ENCODE peak calls at places on chromosomes 1 and 21, in six cellular contexts. W, C, E, L, P and X are unnamed samples.

GRCh38 chr1:160808289-160808688 is 12.3 kb downstream of the LY9 start:
- DNase-seq in L (no peak), P (no peak), C (no peak), W (no peak), E (no peak), X (no peak)

GRCh38 chr1:24304763-24305162 is 14.4 kb upstream of the GRHL3 start:
- DNase-seq in W (no peak), C (no peak), L (no peak), P (no peak), E (no peak), X (no peak)

GRCh38 chr21:32383812-32384211 is 9.0 kb downstream of the URB1 start:
- DNase-seq in E (no peak), W (no peak), C (no peak), P (no peak), L (no peak), X (no peak)

GRCh38 chr1:91883470-91883869 is 2.5 kb downstream of the TGFBR3 start:
- DNase-seq in C (peak; percentile 21), E (peak; percentile 62), L (no peak), P (no peak), W (no peak), X (no peak)

GRCh38 chr21:34916446-34916845 is 132.7 kb downstream of the RUNX1 start:
- DNase-seq in C (no peak), W (no peak), P (no peak), L (peak; percentile 91), E (peak; percentile 86), X (no peak)

GRCh38 chr21:27201197-27201596 is 234.3 kb upstream of the ADAMTS5 start:
- DNase-seq in W (no peak), C (no peak), L (no peak), P (no peak), E (peak; percentile 85), X (no peak)

GRCh38 chr1:41621256-41621655 is 136.8 kb upstream of the EDN2 start:
- DNase-seq in P (no peak), C (no peak), E (no peak), W (no peak), L (no peak), X (no peak)

GRCh38 chr1:23908453-23909341 is 4.5 kb downstream of the CNR2 start:
- DNase-seq in L (no peak), P (no peak), C (no peak), W (no peak), E (no peak), X (no peak)

GRCh38 chr1:150876111-150876434 is 326 bp downstream of the ARNT start:
- DNase-seq in P (peak; percentile 75), E (peak; percentile 49), C (no peak), W (no peak), L (no peak), X (no peak)

GRCh38 chr1:5430136-5430535 is 562.1 kb downstream of the NPHP4 start:
- DNase-seq in P (no peak), C (no peak), L (no peak), E (no peak), W (no peak), X (no peak)

GRCh38 chr1:24157921-24158481 is 15.1 kb upstream of the IL22RA1 start:
- DNase-seq in L (no peak), C (no peak), W (no peak), E (no peak), P (no peak), X (no peak)

GRCh38 chr1:46770541-46770940 is 28.3 kb upstream of the CYP4B1 start:
- DNase-seq in W (no peak), L (no peak), P (no peak), C (no peak), E (no peak), X (no peak)

GRCh38 chr21:45516071-45516670 is 26.1 kb downstream of the SLC19A1 start:
- DNase-seq in L (no peak), C (no peak), W (no peak), E (no peak), P (no peak), X (no peak)

GRCh38 chr1:204923209-204923608 is 52.5 kb downstream of the NFASC start:
- DNase-seq in C (peak; percentile 18), L (no peak), W (no peak), P (no peak), E (no peak), X (peak; percentile 88)

GRCh38 chr1:62353853-62354252 is 34.6 kb upstream of the KANK4 start:
- DNase-seq in W (no peak), E (no peak), P (no peak), C (no peak), L (no peak), X (no peak)

GRCh38 chr21:45366931-45367401 is 38.0 kb upstream of the COL18A1 start:
- DNase-seq in W (no peak), E (peak; percentile 98), C (no peak), P (no peak), L (no peak), X (no peak)

GRCh38 chr1:178520803-178521202 is 7.9 kb downstream of the TEX35 start:
- DNase-seq in L (no peak), W (no peak), E (no peak), C (no peak), P (no peak), X (no peak)

GRCh38 chr1:179031855-179032513 is 6.3 kb downstream of the FAM20B start:
- DNase-seq in C (no peak), E (peak; percentile 49), L (no peak), W (no peak), P (no peak), X (no peak)

GRCh38 chr21:44449473-44450363 is 5.6 kb upstream of the LRRC3 start:
- DNase-seq in C (no peak), E (no peak), L (no peak), P (no peak), W (no peak), X (no peak)

GRCh38 chr1:75786901-75787455 is 922 bp downstream of the RABGGTB start:
- DNase-seq in P (no peak), W (no peak), E (no peak), C (no peak), L (no peak), X (no peak)

GRCh38 chr1:94227624-94228023 is 9.8 kb downstream of the ARHGAP29 start:
- DNase-seq in C (no peak), L (no peak), E (no peak), P (no peak), W (no peak), X (no peak)

GRCh38 chr1:43143441-43143888 is 28.6 kb downstream of the EBNA1BP2 start:
- DNase-seq in E (no peak), C (no peak), P (no peak), L (no peak), W (no peak), X (no peak)

GRCh38 chr1:203954788-203955552 is 93.6 kb downstream of the SNRPE start:
- DNase-seq in W (no peak), L (no peak), E (no peak), P (no peak), C (no peak), X (no peak)

GRCh38 chr1:231523816-231524215 is 4.7 kb upstream of the TSNAX start:
- DNase-seq in P (no peak), W (no peak), C (no peak), L (no peak), E (peak; percentile 10), X (no peak)

GRCh38 chr21:42093991-42094417 is 22.9 kb downstream of the UMODL1 start:
- DNase-seq in P (no peak), E (peak; percentile 93), L (no peak), C (peak; percentile 96), W (no peak), X (peak; percentile 79)

GRCh38 chr1:58422436-58422835 is 124.1 kb downstream of the OMA1 start:
- DNase-seq in L (no peak), E (no peak), W (no peak), P (no peak), C (no peak), X (peak; percentile 24)

GRCh38 chr1:205921559-205921887 is 21.7 kb downstream of the SLC26A9 start:
- DNase-seq in P (no peak), C (no peak), L (no peak), W (no peak), E (no peak), X (no peak)

GRCh38 chr21:26887241-26887640 is 42.0 kb upstream of the ADAMTS1 start:
- DNase-seq in E (peak; percentile 15), L (peak; percentile 24), C (no peak), W (no peak), P (no peak), X (no peak)

GRCh38 chr1:162570718-162571117 is 9.2 kb downstream of the UAP1 start:
- DNase-seq in W (no peak), P (no peak), C (no peak), L (no peak), E (no peak), X (no peak)

GRCh38 chr1:214718724-214719123 is 115.7 kb downstream of the CENPF start:
- DNase-seq in P (no peak), E (peak; percentile 87), L (no peak), C (no peak), W (no peak), X (no peak)

GRCh38 chr1:243549108-243549507 is 293.3 kb downstream of the SDCCAG8 start:
- DNase-seq in L (no peak), P (no peak), E (peak; percentile 80), C (no peak), W (no peak), X (no peak)

GRCh38 chr1:173113015-173113741 is 62.4 kb upstream of the TNFSF18 start:
- DNase-seq in P (no peak), C (no peak), L (no peak), E (peak; percentile 85), W (no peak), X (no peak)

GRCh38 chr1:198467907-198468306 is 72.6 kb downstream of the ATP6V1G3 start:
- DNase-seq in C (no peak), E (peak; percentile 6), W (no peak), P (no peak), L (no peak), X (no peak)

GRCh38 chr1:100036718-100037664 is 67.2 kb downstream of the SLC35A3 start:
- DNase-seq in E (peak; percentile 58), C (no peak), W (no peak), L (no peak), P (no peak), X (no peak)

GRCh38 chr1:30966690-30967369 is 58.3 kb upstream of the SDC3 start:
- DNase-seq in P (peak; percentile 94), C (peak; percentile 84), W (no peak), E (peak; percentile 70), L (no peak), X (peak; percentile 95)